ENCODE peak calls at places on chromosomes 16 and 17, in ten cellular contexts. L is thyroid gland; T is ureter; V is progenitor cell of endocrine pancreas; K is body of pancreas; Z is Peyer's patch; O is HT-29; Y is tibial artery; X is stimulated activated CD8-positive, alpha-beta memory T cell treated with anti-CD3 and anti-CD28 coated beads, Interleukin-15, amount 100 ng/mL, for 24 hours; B is EH. H is an unnamed sample.

GRCh38 chr17:73396429-73397277 is 84.9 kb upstream of the CDC42EP4 start:
- DNase-seq in K (no peak), L (peak), V (no peak), B (peak), Z (no peak), Y (no peak), X (no peak), T (no peak), O (no peak), H (no peak)

GRCh38 chr16:4373356-4373908 is 1.8 kb downstream of the VASN start:
- DNase-seq in T (no peak), K (no peak), Z (no peak), L (peak), B (no peak), V (no peak), X (no peak), O (no peak), Y (peak), H (no peak)

GRCh38 chr17:4914009-4914408 is 11.1 kb upstream of the CHRNE start:
- DNase-seq in X (no peak), V (no peak), O (peak), K (no peak), Y (no peak), T (no peak), B (peak), L (no peak), Z (no peak), H (no peak)

GRCh38 chr16:14566599-14566998 is 63.5 kb downstream of the PARN start:
- DNase-seq in Z (no peak), O (no peak), T (no peak), V (no peak), L (peak), K (no peak), X (no peak), B (no peak), Y (no peak), H (no peak)

GRCh38 chr16:66568355-66568754 is 2.1 kb downstream of the CMTM1 start:
- DNase-seq in B (peak), K (no peak), Z (no peak), V (no peak), X (no peak), T (no peak), Y (no peak), L (no peak), O (no peak), H (no peak)

GRCh38 chr17:33073416-33073815 is 81.8 kb downstream of the SPACA3 start:
- DNase-seq in L (no peak), B (no peak), X (no peak), Y (no peak), Z (no peak), V (no peak), K (no peak), T (no peak), O (no peak), H (no peak)

GRCh38 chr16:19696312-19696711 is 21.7 kb downstream of the KNOP1 start:
- DNase-seq in V (no peak), K (peak), L (peak), X (no peak), Y (peak), B (peak), T (peak), O (peak), Z (peak), H (peak)

GRCh38 chr16:85302018-85302847 is 190.0 kb upstream of the CIBAR2 start:
- DNase-seq in V (no peak), T (no peak), L (no peak), X (no peak), B (peak), Z (no peak), O (no peak), K (no peak), Y (no peak), H (no peak)

GRCh38 chr16:46970089-46970488 is 3.4 kb downstream of the DNAJA2 start:
- DNase-seq in O (no peak), B (no peak), V (no peak), Z (no peak), Y (no peak), L (peak), K (peak), T (no peak), X (no peak), H (no peak)

GRCh38 chr17:51507444-51507843 is 247.1 kb downstream of the UTP18 start:
- DNase-seq in L (no peak), K (no peak), T (no peak), O (no peak), X (no peak), V (no peak), B (no peak), Y (no peak), Z (no peak), H (no peak)

GRCh38 chr16:1839554-1839953 is 12.5 kb downstream of the FAHD1 start:
- DNase-seq in V (no peak), Y (no peak), Z (no peak), K (no peak), O (no peak), X (no peak), B (peak), L (no peak), T (no peak), H (no peak)

GRCh38 chr16:75379911-75380847 is 53.1 kb downstream of the CFDP1 start:
- DNase-seq in Y (no peak), T (no peak), L (no peak), B (no peak), X (no peak), O (no peak), K (no peak), V (no peak), Z (peak), H (no peak)

GRCh38 chr17:49886036-49886435 is 38.2 kb upstream of the TAC4 start:
- DNase-seq in K (no peak), T (no peak), V (no peak), X (no peak), Y (no peak), O (no peak), L (no peak), Z (no peak), B (no peak), H (no peak)

GRCh38 chr16:81204794-81205680 is 33.5 kb upstream of the BCO1 start:
- DNase-seq in K (peak), V (no peak), T (no peak), O (peak), X (peak), B (peak), Y (no peak), Z (no peak), L (peak), H (no peak)

GRCh38 chr16:21301895-21302291 is 23.8 kb upstream of the CRYM start:
- DNase-seq in T (no peak), Y (no peak), O (peak), X (no peak), V (no peak), L (no peak), K (no peak), B (no peak), Z (no peak), H (no peak)

GRCh38 chr16:47504599-47504998 is 43.5 kb downstream of the PHKB start:
- DNase-seq in O (no peak), Y (no peak), K (no peak), X (no peak), T (no peak), L (no peak), Z (no peak), V (no peak), B (no peak), H (no peak)

GRCh38 chr17:42387663-42388380 is 420 bp downstream of the STAT3 start:
- DNase-seq in T (peak), L (peak), Y (peak), K (peak), X (no peak), V (peak), O (peak), Z (peak), B (peak), H (no peak)

GRCh38 chr16:67279296-67280089 is at the start of gene PLEKHG4:
- DNase-seq in Y (peak), V (peak), X (peak), L (peak), Z (peak), T (peak), K (peak), B (peak), O (peak), H (no peak)

GRCh38 chr16:74700206-74701040 is at the start of gene MLKL:
- DNase-seq in K (peak), Z (peak), L (peak), Y (peak), O (peak), T (peak), V (no peak), X (peak), B (peak), H (no peak)

GRCh38 chr17:39632153-39632941 is 4.6 kb upstream of the STARD3 start:
- DNase-seq in V (no peak), O (peak), K (peak), X (no peak), L (no peak), Z (no peak), Y (no peak), B (no peak), T (peak), H (no peak)

GRCh38 chr16:17647879-17648649 is 177.3 kb upstream of the XYLT1 start:
- DNase-seq in T (no peak), Z (no peak), O (no peak), V (no peak), K (no peak), X (no peak), L (no peak), Y (no peak), B (no peak), H (no peak)

H was measured in esophagus muscularis mucosa.